ENCODE peak calls at places on chromosome X, in nine cellular contexts. I is dorsolateral prefrontal cortex, H is Caco-2, U is BJ, C is lower lobe of right lung, V is colonic mucosa, O is heart right ventricle, N is HepG2, W is PC-3. K is an unnamed sample.

GRCh38 chrX:149151805-149152757 is 353.0 kb downstream of the IDS start:
- DNase-seq in O (no peak), H (no peak), C (no peak), W (no peak), N (no peak), U (peak; percentile 4), V (no peak), I (no peak), K (no peak)

GRCh38 chrX:3345281-3346081 is 971 bp downstream of the MXRA5 start:
- DNase-seq in W (no peak), C (peak; percentile 43), N (no peak), V (peak; percentile 24), I (no peak), U (no peak), O (peak; percentile 22), H (no peak), K (no peak)

GRCh38 chrX:10986616-10987015 is 124.5 kb upstream of the HCCS start:
- DNase-seq in H (no peak), W (no peak), O (no peak), N (no peak), C (no peak), V (no peak), U (no peak), I (no peak), K (no peak)

GRCh38 chrX:12113321-12113720 is 25.0 kb upstream of the FRMPD4 start:
- DNase-seq in W (peak; percentile 53), H (no peak), U (no peak), I (no peak), N (no peak), V (no peak), C (no peak), O (no peak), K (no peak)

GRCh38 chrX:26574208-26574607 is 358.2 kb downstream of the MAGEB5 start:
- DNase-seq in H (no peak), U (no peak), O (no peak), I (no peak), W (peak; percentile 4), C (no peak), V (no peak), N (no peak), K (no peak)

GRCh38 chrX:31269914-31270313 is 198.1 kb upstream of the FTHL17 start:
- DNase-seq in O (no peak), I (no peak), V (no peak), U (no peak), N (no peak), W (no peak), H (peak; percentile 31), C (no peak), K (no peak)

GRCh38 chrX:43283187-43283586 is 372.9 kb upstream of the MAOA start:
- DNase-seq in H (no peak), I (no peak), C (no peak), V (no peak), W (no peak), U (no peak), O (no peak), N (no peak), K (no peak)

GRCh38 chrX:139759637-139760036 is 51.7 kb upstream of the MCF2 start:
- DNase-seq in O (no peak), H (no peak), W (peak; percentile 56), U (no peak), I (no peak), C (no peak), V (no peak), N (no peak), K (no peak)

GRCh38 chrX:115054876-115055275 is 37.5 kb upstream of the IL13RA2 start:
- DNase-seq in C (no peak), I (no peak), W (no peak), N (no peak), U (no peak), V (no peak), O (no peak), H (no peak), K (no peak)

GRCh38 chrX:150084474-150085229 is 146.4 kb upstream of the EOLA2 start:
- DNase-seq in N (no peak), U (peak; percentile 67), C (no peak), I (no peak), W (peak; percentile 87), O (no peak), H (no peak), V (no peak), K (no peak)

GRCh38 chrX:136747003-136747986 is 33.4 kb downstream of the ARHGEF6 start:
- DNase-seq in I (no peak), U (no peak), O (no peak), C (no peak), V (no peak), W (no peak), N (no peak), H (no peak), K (no peak)

GRCh38 chrX:107935664-107936433 is 46.3 kb downstream of the TEX13B start:
- DNase-seq in I (no peak), V (no peak), C (no peak), W (peak; percentile 49), H (no peak), U (no peak), O (peak; percentile 3), N (no peak), K (no peak)

GRCh38 chrX:27236681-27237080 is 226.5 kb downstream of the PPP4R3C start:
- DNase-seq in N (peak; percentile 1), H (no peak), U (no peak), V (no peak), C (no peak), I (no peak), W (no peak), O (no peak), K (no peak)

GRCh38 chrX:44875185-44875489 is 2.1 kb downstream of the KDM6A start:
- DNase-seq in I (no peak), V (no peak), U (no peak), C (no peak), N (no peak), O (no peak), W (no peak), H (no peak), K (no peak)

GRCh38 chrX:130330706-130331105 is 9.0 kb upstream of the SLC25A14 start:
- DNase-seq in O (peak; percentile 6), N (peak; percentile 43), I (peak; percentile 5), C (peak; percentile 60), W (peak; percentile 57), H (peak; percentile 78), V (peak; percentile 57), U (no peak), K (peak; percentile 10)

GRCh38 chrX:49282647-49283011 is 13.0 kb downstream of the PPP1R3F start:
- DNase-seq in V (no peak), N (no peak), H (no peak), U (no peak), W (no peak), I (peak; percentile 37), C (no peak), O (no peak), K (no peak)

GRCh38 chrX:1676866-1677265 is 62.0 kb downstream of the ASMT start:
- DNase-seq in H (no peak), I (no peak), U (no peak), O (no peak), W (no peak), V (no peak), N (no peak), C (no peak), K (no peak)

GRCh38 chrX:2654436-2655340 is 36.4 kb upstream of the CD99 start:
- DNase-seq in O (no peak), I (no peak), U (no peak), H (peak; percentile 77), C (no peak), W (no peak), N (peak; percentile 90), V (peak; percentile 84), K (no peak)

GRCh38 chrX:39907964-39908616 is 189.7 kb downstream of the BCOR start:
- DNase-seq in H (peak; percentile 70), V (no peak), I (no peak), O (peak; percentile 44), W (peak; percentile 94), U (peak; percentile 80), N (peak; percentile 61), C (peak; percentile 78), K (no peak)

GRCh38 chrX:72060196-72060974 is 71.3 kb downstream of the RTL5 start:
- DNase-seq in V (no peak), W (no peak), U (no peak), I (peak; percentile 51), O (no peak), N (no peak), H (no peak), C (no peak), K (no peak)

GRCh38 chrX:114611018-114611619 is 27.2 kb downstream of the HTR2C start:
- DNase-seq in V (peak; percentile 38), I (peak; percentile 10), U (no peak), O (peak; percentile 3), H (no peak), N (peak; percentile 3), C (no peak), W (peak; percentile 65), K (peak; percentile 3)

GRCh38 chrX:38352362-38352761 is at the start of gene OTC:
- DNase-seq in N (no peak), W (no peak), H (no peak), I (no peak), V (no peak), U (no peak), C (no peak), O (no peak), K (no peak)
- H3K4me3 ChIP-seq in N (no peak within 1 kb of the TSS), W (no peak within 1 kb of the TSS), H (no peak within 1 kb of the TSS), I (no peak within 1 kb of the TSS), V (no peak within 1 kb of the TSS), U (no peak within 1 kb of the TSS), C (no peak within 1 kb of the TSS), O (no peak within 1 kb of the TSS), K (no peak within 1 kb of the TSS)

DNA sequence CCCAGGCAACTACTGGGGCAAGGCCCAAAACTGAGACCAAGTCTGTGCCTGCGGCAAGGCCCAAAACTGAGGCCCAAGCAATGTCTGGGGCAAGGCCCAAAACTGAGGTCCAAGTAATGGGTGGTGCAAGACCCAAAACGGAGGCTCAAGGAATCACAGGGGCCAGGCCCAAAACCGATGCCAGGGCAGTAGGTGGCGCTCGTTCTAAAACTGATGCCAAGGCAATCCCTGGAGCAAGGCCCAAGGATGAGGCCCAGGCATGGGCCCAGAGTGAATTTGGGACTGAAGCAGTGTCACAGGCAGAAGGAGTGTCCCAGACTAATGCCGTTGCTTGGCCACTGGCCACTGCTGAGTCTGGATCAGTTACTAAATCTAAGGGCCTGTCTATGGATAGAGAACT is 2.7 kb downstream of the GPRASP2 start:
- DNase-seq in N (no peak), I (no peak), H (no peak), V (no peak), U (no peak), W (no peak), C (no peak), O (no peak), K (no peak)
- TF ChIP-seq CTCF in N (no peak), I (no peak), H (no peak), V (no peak), U (no peak), W (no peak), C (no peak), O (no peak), K (peak; percentile 41)

GRCh38 chrX:32562261-32562660 is 649.1 kb downstream of the DMD start:
- DNase-seq in O (no peak), I (no peak), W (no peak), H (no peak), N (no peak), C (no peak), U (no peak), V (no peak), K (no peak)
- H3K27me3 ChIP-seq in O (no peaks in the 10 kb centered on the region), I (peaks cover 13% of the 10 kb centered on the region), W (no peaks in the 10 kb centered on the region), H (no peaks in the 10 kb centered on the region), N (no peaks in the 10 kb centered on the region), C (no peaks in the 10 kb centered on the region), U (no peaks in the 10 kb centered on the region), V (no peaks in the 10 kb centered on the region), K (no peaks in the 10 kb centered on the region)

GRCh38 chrX:132671229-132671641 is 182.4 kb upstream of the MBNL3 start:
- DNase-seq in U (no peak), N (no peak), I (no peak), H (no peak), W (peak; percentile 3), C (no peak), O (no peak), V (no peak), K (no peak)
- H3K4me3 ChIP-seq in U (no peak overlapping the region), N (no peak overlapping the region), I (no peak overlapping the region), H (no peak overlapping the region), W (no peak overlapping the region), C (no peak overlapping the region), O (no peak overlapping the region), V (no peak overlapping the region), K (no peak overlapping the region)